ENCODE peak calls at places on chromosomes 6 and 20, in six cellular contexts. B, M, I, R, F and N are unnamed samples.
A peak's percentile ranks its signal among the peaks of the same experiment; 100 is the strongest.

GRCh38 chr20:13022401-13023170 is 13.8 kb downstream of the SPTLC3 start:
- DNase-seq in B (no peak), M (no peak), I (peak; percentile 44), R (peak; percentile 18), F (no peak), N (no peak)

GRCh38 chr20:642398-643174 is 10.4 kb downstream of the SRXN1 start:
- DNase-seq in B (no peak), M (no peak), I (peak; percentile 44), R (no peak), F (no peak), N (no peak)

GRCh38 chr20:2775139-2775538 is 25.3 kb downstream of the CPXM1 start:
- DNase-seq in B (no peak), M (no peak), I (no peak), R (no peak), F (no peak), N (no peak)

GRCh38 chr20:44309763-44310663 is 989 bp downstream of the FITM2 start:
- DNase-seq in B (no peak), M (no peak), I (peak; percentile 15), R (peak; percentile 15), F (no peak), N (peak; percentile 45)

GRCh38 chr6:109071125-109071917 is 23.3 kb downstream of the SESN1 start:
- DNase-seq in B (no peak), M (no peak), I (peak; percentile 22), R (no peak), F (no peak), N (no peak)

GRCh38 chr6:44198684-44199083 is 18.0 kb upstream of the MYMX start:
- DNase-seq in B (no peak), M (no peak), I (no peak), R (no peak), F (no peak), N (no peak)

GRCh38 chr6:98716341-98716740 is 118.0 kb upstream of the POU3F2 start:
- DNase-seq in B (no peak), M (peak; percentile 95), I (no peak), R (no peak), F (no peak), N (no peak)

GRCh38 chr20:24779166-24779565 is 169.9 kb upstream of the CST7 start:
- DNase-seq in B (no peak), M (peak; percentile 43), I (peak; percentile 29), R (no peak), F (no peak), N (no peak)

GRCh38 chr6:39021779-39022178 is 26.8 kb upstream of the GLP1R start:
- DNase-seq in B (no peak), M (no peak), I (no peak), R (no peak), F (no peak), N (no peak)

GRCh38 chr20:35023624-35024023 is 68.0 kb downstream of the MYH7B start:
- DNase-seq in B (no peak), M (no peak), I (no peak), R (no peak), F (no peak), N (no peak)

GRCh38 chr6:3523288-3523670 is 66.4 kb upstream of the SLC22A23 start:
- DNase-seq in B (no peak), M (no peak), I (no peak), R (no peak), F (no peak), N (no peak)

GRCh38 chr6:157708933-157709332 is 114.1 kb upstream of the SNX9 start:
- DNase-seq in B (no peak), M (no peak), I (no peak), R (no peak), F (no peak), N (no peak)

GRCh38 chr6:436308-437041 is 44.9 kb downstream of the IRF4 start:
- DNase-seq in B (no peak), M (no peak), I (peak; percentile 71), R (no peak), F (no peak), N (no peak)

GRCh38 chr6:39335780-39336541 is 13.5 kb upstream of the KCNK16 start:
- DNase-seq in B (no peak), M (no peak), I (no peak), R (no peak), F (no peak), N (peak; percentile 91)

GRCh38 chr20:36821964-36822437 is 48.4 kb upstream of the DSN1 start:
- DNase-seq in B (no peak), M (no peak), I (peak; percentile 70), R (no peak), F (no peak), N (no peak)